ENCODE peak calls at places on chromosome 4, in four cellular contexts. L is NAMALWA, O is T1000, P is choroid plexus epithelial cell. N is an unnamed sample.

GRCh38 chr4:94410678-94411206 is 41.0 kb upstream of the PDLIM5 start:
- DNase-seq in L (no peak), O (peak; percentile 27), P (peak; percentile 50), N (no peak)

GRCh38 chr4:126778348-126778747 is 854.4 kb upstream of the INTU start:
- DNase-seq in L (no peak), O (no peak), P (peak; percentile 83), N (no peak)

GRCh38 chr4:74897390-74897789 is 35.5 kb upstream of the PARM1 start:
- DNase-seq in L (no peak), O (no peak), P (no peak), N (no peak)

GRCh38 chr4:52883183-52883621 is 21.1 kb downstream of the RASL11B start:
- DNase-seq in L (no peak), O (no peak), P (no peak), N (no peak)

GRCh38 chr4:65737672-65738071 is 67.4 kb upstream of the EPHA5 start:
- DNase-seq in L (no peak), O (no peak), P (peak; percentile 1), N (no peak)

GRCh38 chr4:7007142-7007907 is 35.8 kb upstream of the TADA2B start:
- DNase-seq in L (no peak), O (no peak), P (no peak), N (no peak)

GRCh38 chr4:57077550-57078311 is 32.5 kb downstream of the IGFBP7 start:
- DNase-seq in L (no peak), O (no peak), P (peak; percentile 97), N (no peak)

GRCh38 chr4:81031389-81032173 is 1.1 kb downstream of the BMP3 start:
- DNase-seq in L (peak; percentile 56), O (no peak), P (no peak), N (no peak)

GRCh38 chr4:84497220-84497834 is 1.8 kb downstream of the NKX6-1 start:
- DNase-seq in L (no peak), O (peak; percentile 48), P (peak; percentile 67), N (no peak)

GRCh38 chr4:137226900-137227299 is 305.4 kb downstream of the PCDH18 start:
- DNase-seq in L (peak; percentile 10), O (no peak), P (peak; percentile 43), N (no peak)

GRCh38 chr4:67751260-67751659 is 2.9 kb downstream of the GNRHR start:
- DNase-seq in L (no peak), O (no peak), P (peak; percentile 19), N (no peak)

GRCh38 chr4:114659386-114660008 is 60.9 kb downstream of the UGT8 start:
- DNase-seq in L (peak; percentile 82), O (no peak), P (peak; percentile 88), N (no peak)

GRCh38 chr4:12126476-12126875 is 697.8 kb upstream of the HS3ST1 start:
- DNase-seq in L (no peak), O (no peak), P (no peak), N (no peak)

GRCh38 chr4:8201341-8201781 is 2.3 kb downstream of the SH3TC1 start:
- DNase-seq in L (peak; percentile 79), O (no peak), P (no peak), N (no peak)

GRCh38 chr4:155674669-155675071 is 8.0 kb downstream of the GUCY1A1 start:
- DNase-seq in L (no peak), O (no peak), P (no peak), N (no peak)

GRCh38 chr4:56757270-56757746 is 64.2 kb downstream of the SPINK2 start:
- DNase-seq in L (peak; percentile 68), O (peak; percentile 34), P (peak; percentile 45), N (peak; percentile 27)

N was measured in 8988T.